ENCODE peak calls at places on chromosome 18, in six cellular contexts. W is endothelial cell of umbilical vein, P is A549, Y is K562, Z is GM12878, D is HepG2. E is an unnamed sample.

GRCh38 chr18:54905629-54906028 is 53.6 kb downstream of the CCDC68 start:
- DNase-seq in P (no peak), Y (no peak), Z (no peak), D (no peak), W (no peak), E (no peak)

GRCh38 chr18:79944126-79944731 is 7.2 kb downstream of the SLC66A2 start:
- DNase-seq in Z (no peak), D (no peak), P (no peak), W (no peak), Y (no peak), E (peak)

GRCh38 chr18:23225518-23225917 is 90.2 kb downstream of the CABLES1 start:
- DNase-seq in W (peak), Z (no peak), D (no peak), P (no peak), Y (no peak), E (no peak)

GRCh38 chr18:55737781-55738468 is 149.9 kb upstream of the TCF4 start:
- DNase-seq in D (no peak), Y (no peak), Z (no peak), P (no peak), W (no peak), E (no peak)

GRCh38 chr18:45496746-45497145 is 118.5 kb upstream of the SLC14A2 start:
- DNase-seq in Z (no peak), Y (no peak), P (no peak), D (no peak), W (no peak), E (no peak)

GRCh38 chr18:57803119-57803969 is at the start of gene ATP8B1:
- DNase-seq in D (no peak), Z (no peak), Y (peak), W (peak), P (peak), E (peak)

GRCh38 chr18:6145645-6146308 is 250.5 kb upstream of the TMEM200C start:
- DNase-seq in P (no peak), Z (no peak), D (no peak), Y (no peak), W (no peak), E (no peak)

GRCh38 chr18:11392292-11392691 is 217.1 kb upstream of the SLC35G4 start:
- DNase-seq in Z (no peak), P (no peak), W (peak), Y (peak), D (no peak), E (no peak)

GRCh38 chr18:78605255-78605654 is 374.4 kb upstream of the SALL3 start:
- DNase-seq in Z (no peak), Y (no peak), P (no peak), D (no peak), W (no peak), E (no peak)

GRCh38 chr18:63899206-63899605 is 8.6 kb upstream of the SERPINB10 start:
- DNase-seq in Z (no peak), D (no peak), P (no peak), W (no peak), Y (no peak), E (no peak)

GRCh38 chr18:14927701-14928100 is 179.7 kb downstream of the ANKRD30B start:
- DNase-seq in Z (no peak), D (no peak), W (no peak), P (no peak), Y (no peak), E (no peak)

DNA sequence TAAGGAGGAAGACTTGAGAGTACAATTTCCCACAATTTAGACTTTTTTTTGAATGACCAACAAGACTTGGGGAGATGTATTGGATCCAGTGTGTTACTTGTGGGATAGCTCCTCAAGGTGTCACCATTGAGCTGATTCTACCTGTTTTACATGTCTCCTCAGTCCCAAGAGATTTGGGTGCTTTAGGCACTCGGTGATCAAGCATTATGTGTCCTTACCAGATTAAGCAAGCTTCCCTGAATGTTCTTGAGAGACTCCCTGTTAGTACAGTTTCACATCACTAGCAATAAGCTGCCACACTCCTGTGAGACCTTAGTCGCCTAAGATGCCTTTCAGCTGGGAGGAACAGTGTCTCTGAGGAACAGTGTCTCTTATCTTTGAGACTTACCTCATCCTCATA is 384.3 kb upstream of the SYT4 start:
- DNase-seq in Z (peak), Y (no peak), W (peak), D (peak), P (no peak), E (peak)
- TF ChIP-seq CTCF in Z (peak), Y (no peak), W (peak), D (no peak), P (no peak), E (peak)

GRCh38 chr18:967037-967576 is 62.4 kb downstream of the ADCYAP1 start:
- DNase-seq in P (no peak), Z (no peak), W (no peak), Y (peak), D (no peak), E (peak)
- TF ChIP-seq MYC in P (no peak), Z (no peak), W (no peak), Y (peak), D (no peak), E (no peak)

DNA sequence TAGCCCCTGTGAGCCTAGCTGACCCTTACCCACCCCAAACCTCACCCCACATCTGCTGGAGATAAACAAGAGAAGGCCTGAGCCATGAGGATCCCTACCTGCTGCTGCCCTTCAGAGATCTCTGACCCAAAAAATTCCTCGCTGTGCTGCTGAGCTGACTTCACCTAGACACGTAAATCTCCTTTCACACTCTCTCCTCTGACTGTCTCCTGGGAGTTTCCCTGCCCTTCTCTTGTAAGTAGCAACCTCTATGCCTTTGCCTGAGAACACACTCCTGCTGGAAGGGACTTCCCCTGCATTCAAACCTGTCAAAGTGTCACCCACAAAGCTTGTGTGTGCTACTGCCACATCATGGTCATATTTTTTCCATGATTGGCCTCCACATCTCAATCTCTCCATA is 134.2 kb upstream of the NOL4 start:
- DNase-seq in D (no peak), P (no peak), Y (no peak), W (no peak), Z (peak), E (no peak)
- TF ChIP-seq CTCF in D (no peak), P (no peak), Y (no peak), W (no peak), Z (no peak), E (no peak)

GRCh38 chr18:76687271-76688006 is 134.9 kb upstream of the ZNF236 start:
- DNase-seq in D (no peak), W (no peak), Z (no peak), Y (no peak), P (no peak), E (no peak)

GRCh38 chr18:76688724-76689472 is 133.5 kb upstream of the ZNF236 start:
- DNase-seq in W (no peak), P (no peak), D (no peak), Y (no peak), Z (no peak), E (no peak)

GRCh38 chr18:76685860-76686259 is 136.5 kb upstream of the ZNF236 start:
- DNase-seq in Y (no peak), W (no peak), Z (no peak), P (no peak), D (no peak), E (no peak)

GRCh38 chr18:76685402-76685801 is 137.0 kb upstream of the ZNF236 start:
- DNase-seq in P (no peak), Y (no peak), D (no peak), Z (no peak), W (no peak), E (no peak)

DNA sequence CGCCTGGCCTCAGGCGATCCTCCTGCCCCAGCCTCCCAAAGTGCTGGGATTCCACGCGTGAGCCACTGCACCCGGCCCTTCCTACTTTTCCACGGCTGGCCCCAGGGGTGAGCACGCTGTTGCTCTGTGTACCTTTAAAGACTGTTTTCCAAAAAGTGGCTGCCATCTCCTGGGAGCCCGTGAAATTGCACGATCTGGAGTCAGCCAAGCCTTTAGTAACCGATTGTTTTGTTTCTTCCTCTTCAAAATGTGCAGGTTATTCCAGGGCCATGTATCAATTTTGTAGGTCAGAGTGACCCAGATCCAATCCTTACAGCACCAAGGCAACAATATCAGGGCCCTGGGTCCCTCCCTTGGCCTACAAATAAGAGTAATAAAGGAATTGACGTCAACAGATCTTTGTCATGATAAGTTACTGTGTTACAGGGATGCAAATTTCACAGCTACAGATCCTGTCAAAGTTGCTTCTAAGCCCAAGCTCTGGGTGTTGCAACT is 135.6 kb upstream of the ZNF236 start:
- DNase-seq in Z (peak), D (peak), P (peak), W (peak), Y (no peak), E (peak)
- TF ChIP-seq MYC in Z (no peak), D (no peak), P (no peak), W (no peak), Y (no peak), E (no peak)

GRCh38 chr18:10012526-10012925 is 98.7 kb downstream of the VAPA start:
- DNase-seq in P (no peak), W (no peak), Z (no peak), D (no peak), Y (no peak), E (no peak)

GRCh38 chr18:10015288-10015701 is 101.5 kb downstream of the VAPA start:
- DNase-seq in P (no peak), W (no peak), Y (peak), D (no peak), Z (no peak), E (no peak)

GRCh38 chr18:10017048-10017447 is 103.2 kb downstream of the VAPA start:
- DNase-seq in Y (no peak), D (no peak), Z (no peak), P (no peak), W (no peak), E (no peak)

GRCh38 chr18:10013621-10014543 is 100.1 kb downstream of the VAPA start:
- DNase-seq in D (no peak), Z (no peak), P (no peak), W (no peak), Y (no peak), E (no peak)

GRCh38 chr18:10015941-10016819 is 102.4 kb downstream of the VAPA start:
- DNase-seq in W (peak), P (no peak), D (no peak), Y (no peak), Z (no peak), E (peak)
- TF ChIP-seq CTCF in W (no peak), P (no peak), D (peak), Y (no peak), Z (no peak), E (no peak)

GRCh38 chr18:36539674-36540073 is 242.2 kb downstream of the FHOD3 start:
- DNase-seq in P (no peak), Z (no peak), Y (no peak), D (no peak), W (no peak), E (no peak)

GRCh38 chr18:36535202-36535935 is 237.9 kb downstream of the FHOD3 start:
- DNase-seq in W (no peak), Y (no peak), P (no peak), Z (no peak), D (no peak), E (no peak)

GRCh38 chr18:36534154-36534688 is 236.7 kb downstream of the FHOD3 start:
- DNase-seq in Y (no peak), Z (no peak), W (no peak), P (no peak), D (no peak), E (peak)

GRCh38 chr18:36536426-36536825 is 238.9 kb downstream of the FHOD3 start:
- DNase-seq in Y (no peak), W (no peak), D (no peak), P (no peak), Z (no peak), E (no peak)

GRCh38 chr18:36537289-36537688 is 239.8 kb downstream of the FHOD3 start:
- DNase-seq in D (no peak), W (no peak), Z (no peak), P (no peak), Y (no peak), E (no peak)
- TF ChIP-seq MYC in D (no peak), W (no peak), Z (no peak), P (no peak), Y (no peak), E (no peak)

E was measured in NB4.